ENCODE peak calls at places on chromosomes 2 and 18, in four cellular contexts. E, Q, M and L are unnamed samples.
A peak's percentile ranks its signal among the peaks of the same experiment; 100 is the strongest.

GRCh38 chr18:14970027-14970426 is 222.1 kb downstream of the ANKRD30B start:
- DNase-seq in E (no peak), Q (no peak), M (no peak), L (no peak)

GRCh38 chr2:163348843-163349395 is 386.9 kb downstream of the FIGN start:
- DNase-seq in E (no peak), Q (no peak), M (no peak), L (peak; percentile 41)

GRCh38 chr18:74413811-74414210 is 43.3 kb downstream of the DIPK1C start:
- DNase-seq in E (no peak), Q (no peak), M (no peak), L (no peak)

GRCh38 chr18:13558132-13558531 is 168.2 kb downstream of the FAM210A start:
- DNase-seq in E (peak; percentile 19), Q (peak; percentile 34), M (peak; percentile 12), L (peak; percentile 73)

GRCh38 chr2:7692657-7693161 is 775.5 kb downstream of the RNF144A start:
- DNase-seq in E (peak; percentile 33), Q (no peak), M (peak; percentile 5), L (no peak)

GRCh38 chr2:239169311-239170048 is 231.3 kb downstream of the HDAC4 start:
- DNase-seq in E (no peak), Q (no peak), M (no peak), L (no peak)

GRCh38 chr2:111957872-111958354 is 59.5 kb downstream of the MERTK start:
- DNase-seq in E (no peak), Q (no peak), M (no peak), L (no peak)

GRCh38 chr2:219112651-219113338 is 47.8 kb downstream of the NHEJ1 start:
- DNase-seq in E (no peak), Q (no peak), M (no peak), L (no peak)

GRCh38 chr2:160402498-160402897 is 91.1 kb downstream of the RBMS1 start:
- DNase-seq in E (no peak), Q (no peak), M (no peak), L (no peak)

GRCh38 chr2:35606394-35606793 is 749.2 kb upstream of the CRIM1 start:
- DNase-seq in E (no peak), Q (no peak), M (no peak), L (no peak)

GRCh38 chr18:12307251-12307736 is 747 bp upstream of the TUBB6 start:
- DNase-seq in E (no peak), Q (no peak), M (no peak), L (peak; percentile 64)

GRCh38 chr2:187917535-187917934 is 363.3 kb upstream of the TFPI start:
- DNase-seq in E (no peak), Q (no peak), M (no peak), L (no peak)